ENCODE peak calls at places on chromosomes 11 and 22, in ten cellular contexts. One of them, this sample, is unnamed.

GRCh38 chr11:19968860-19969259 is 191.4 kb downstream of the DBX1 start:
- DNase-seq in renal cortical epithelial cell: no peak
- DNase-seq in HTR-8/SVneo: no peak
- DNase-seq in HT-29: no peak
- DNase-seq in NCI-H1092 treated with DMSO at 0.1 percent for 48 hours: no peak
- DNase-seq in pons: no peak
- DNase-seq in iris pigment epithelial cell: no peak
- DNase-seq in ovary: no peak
- DNase-seq in effector memory CD4-positive, alpha-beta T cell: no peak
- DNase-seq in naive thymus-derived CD8-positive, alpha-beta T cell: no peak
- DNase-seq in this sample: no peak

GRCh38 chr11:65290448-65291165 is 24.1 kb upstream of the CDC42EP2 start:
- DNase-seq in renal cortical epithelial cell: no peak
- DNase-seq in iris pigment epithelial cell: peak; percentile 100
- DNase-seq in naive thymus-derived CD8-positive, alpha-beta T cell: no peak
- DNase-seq in pons: peak; percentile 97
- DNase-seq in NCI-H1092 treated with DMSO at 0.1 percent for 48 hours: no peak
- DNase-seq in HTR-8/SVneo: no peak
- DNase-seq in HT-29: peak; percentile 24
- DNase-seq in effector memory CD4-positive, alpha-beta T cell: no peak
- DNase-seq in ovary: peak; percentile 95
- DNase-seq in this sample: no peak

GRCh38 chr22:39219071-39220050 is 25.4 kb downstream of the PDGFB start:
- DNase-seq in renal cortical epithelial cell: no peak
- DNase-seq in pons: no peak
- DNase-seq in NCI-H1092 treated with DMSO at 0.1 percent for 48 hours: no peak
- DNase-seq in iris pigment epithelial cell: no peak
- DNase-seq in HTR-8/SVneo: no peak
- DNase-seq in ovary: no peak
- DNase-seq in effector memory CD4-positive, alpha-beta T cell: no peak
- DNase-seq in naive thymus-derived CD8-positive, alpha-beta T cell: no peak
- DNase-seq in HT-29: no peak
- DNase-seq in this sample: peak; percentile 25

GRCh38 chr11:70501026-70501901 is 102.9 kb downstream of the CTTN start:
- DNase-seq in HTR-8/SVneo: no peak
- DNase-seq in iris pigment epithelial cell: no peak
- DNase-seq in HT-29: no peak
- DNase-seq in pons: no peak
- DNase-seq in ovary: no peak
- DNase-seq in effector memory CD4-positive, alpha-beta T cell: no peak
- DNase-seq in renal cortical epithelial cell: no peak
- DNase-seq in NCI-H1092 treated with DMSO at 0.1 percent for 48 hours: no peak
- DNase-seq in naive thymus-derived CD8-positive, alpha-beta T cell: no peak
- DNase-seq in this sample: no peak

GRCh38 chr11:87258171-87258833 is 220.6 kb downstream of the TMEM135 start:
- DNase-seq in effector memory CD4-positive, alpha-beta T cell: no peak
- DNase-seq in naive thymus-derived CD8-positive, alpha-beta T cell: no peak
- DNase-seq in HT-29: no peak
- DNase-seq in pons: no peak
- DNase-seq in ovary: no peak
- DNase-seq in iris pigment epithelial cell: no peak
- DNase-seq in HTR-8/SVneo: no peak
- DNase-seq in renal cortical epithelial cell: no peak
- DNase-seq in NCI-H1092 treated with DMSO at 0.1 percent for 48 hours: no peak
- DNase-seq in this sample: no peak

GRCh38 chr11:128465531-128465930 is 121.8 kb downstream of the ETS1 start:
- DNase-seq in HTR-8/SVneo: no peak
- DNase-seq in HT-29: no peak
- DNase-seq in pons: no peak
- DNase-seq in ovary: no peak
- DNase-seq in NCI-H1092 treated with DMSO at 0.1 percent for 48 hours: no peak
- DNase-seq in iris pigment epithelial cell: no peak
- DNase-seq in naive thymus-derived CD8-positive, alpha-beta T cell: no peak
- DNase-seq in renal cortical epithelial cell: no peak
- DNase-seq in effector memory CD4-positive, alpha-beta T cell: no peak
- DNase-seq in this sample: no peak

GRCh38 chr22:40397436-40397835 is 27.0 kb downstream of the SGSM3 start:
- DNase-seq in iris pigment epithelial cell: peak; percentile 38
- DNase-seq in naive thymus-derived CD8-positive, alpha-beta T cell: no peak
- DNase-seq in HTR-8/SVneo: no peak
- DNase-seq in pons: no peak
- DNase-seq in NCI-H1092 treated with DMSO at 0.1 percent for 48 hours: no peak
- DNase-seq in ovary: no peak
- DNase-seq in renal cortical epithelial cell: no peak
- DNase-seq in HT-29: no peak
- DNase-seq in effector memory CD4-positive, alpha-beta T cell: no peak
- DNase-seq in this sample: no peak

GRCh38 chr11:102014756-102015155 is 32.5 kb upstream of the CFAP300 start:
- DNase-seq in ovary: no peak
- DNase-seq in effector memory CD4-positive, alpha-beta T cell: no peak
- DNase-seq in naive thymus-derived CD8-positive, alpha-beta T cell: no peak
- DNase-seq in renal cortical epithelial cell: no peak
- DNase-seq in NCI-H1092 treated with DMSO at 0.1 percent for 48 hours: no peak
- DNase-seq in pons: no peak
- DNase-seq in HT-29: no peak
- DNase-seq in iris pigment epithelial cell: no peak
- DNase-seq in HTR-8/SVneo: no peak
- DNase-seq in this sample: no peak

GRCh38 chr11:69912161-69912910 is 93.1 kb upstream of the FGF3 start:
- DNase-seq in NCI-H1092 treated with DMSO at 0.1 percent for 48 hours: no peak
- DNase-seq in pons: no peak
- DNase-seq in ovary: no peak
- DNase-seq in iris pigment epithelial cell: no peak
- DNase-seq in effector memory CD4-positive, alpha-beta T cell: no peak
- DNase-seq in naive thymus-derived CD8-positive, alpha-beta T cell: no peak
- DNase-seq in renal cortical epithelial cell: no peak
- DNase-seq in HTR-8/SVneo: no peak
- DNase-seq in HT-29: no peak
- DNase-seq in this sample: no peak

GRCh38 chr11:10623797-10624761 is 55.6 kb upstream of the LYVE1 start:
- DNase-seq in iris pigment epithelial cell: peak; percentile 44
- DNase-seq in NCI-H1092 treated with DMSO at 0.1 percent for 48 hours: peak; percentile 62
- DNase-seq in effector memory CD4-positive, alpha-beta T cell: no peak
- DNase-seq in ovary: peak; percentile 30
- DNase-seq in HTR-8/SVneo: peak; percentile 71
- DNase-seq in renal cortical epithelial cell: no peak
- DNase-seq in naive thymus-derived CD8-positive, alpha-beta T cell: no peak
- DNase-seq in pons: no peak
- DNase-seq in HT-29: peak; percentile 71
- DNase-seq in this sample: peak; percentile 42

This sample was measured in SW480.